ENCODE peak calls at places on chromosome 2, in six cellular contexts. Z is gastrocnemius medialis, A is NT2/D1, K is ovary, X is T-helper 17 cell, O is AG04450. G is an unnamed sample.

GRCh38 chr2:161981679-161982300 is 92.2 kb downstream of the DPP4 start:
- DNase-seq in A (no peak), O (no peak), X (no peak), Z (no peak), K (no peak), G (no peak)

GRCh38 chr2:11068079-11068741 is 87.1 kb upstream of the SLC66A3 start:
- DNase-seq in O (no peak), K (no peak), X (no peak), Z (no peak), A (no peak), G (no peak)

GRCh38 chr2:238706673-238707072 is 141.2 kb upstream of the TWIST2 start:
- DNase-seq in A (no peak), X (no peak), K (no peak), Z (no peak), O (no peak), G (no peak)

GRCh38 chr2:163343316-163343715 is 392.5 kb downstream of the FIGN start:
- DNase-seq in X (no peak), Z (no peak), A (no peak), K (no peak), O (no peak), G (no peak)

GRCh38 chr2:174332607-174333001 is 2.1 kb upstream of the SP9 start:
- DNase-seq in A (no peak), X (no peak), O (no peak), Z (no peak), K (no peak), G (no peak)

GRCh38 chr2:109290887-109291675 is 162.1 kb downstream of the SH3RF3 start:
- DNase-seq in Z (peak; percentile 56), O (peak; percentile 24), X (no peak), A (no peak), K (peak; percentile 60), G (no peak)

GRCh38 chr2:106137944-106138903 is 55.9 kb downstream of the UXS1 start:
- DNase-seq in O (no peak), A (no peak), X (peak; percentile 20), K (no peak), Z (no peak), G (peak; percentile 32)

GRCh38 chr2:152594022-152594712 is 123.1 kb downstream of the PRPF40A start:
- DNase-seq in A (no peak), Z (peak; percentile 84), O (no peak), K (no peak), X (no peak), G (no peak)

GRCh38 chr2:157559061-157559460 is 69.6 kb downstream of the ACVR1C start:
- DNase-seq in A (no peak), X (no peak), K (no peak), Z (no peak), O (no peak), G (no peak)

GRCh38 chr2:150145312-150145711 is 342.2 kb downstream of the RND3 start:
- DNase-seq in X (no peak), Z (no peak), K (no peak), O (no peak), A (no peak), G (no peak)
- H3K9me3 ChIP-seq in X (no peaks in the 10 kb centered on the region), Z (no peaks in the 10 kb centered on the region), K (no peaks in the 10 kb centered on the region), O (peaks cover 8% of the 10 kb centered on the region), A (peaks cover 22% of the 10 kb centered on the region), G (peaks cover 11% of the 10 kb centered on the region)

GRCh38 chr2:21996339-21996738 is 872.6 kb downstream of the TDRD15 start:
- DNase-seq in Z (no peak), K (no peak), X (no peak), A (no peak), O (no peak), G (no peak)
- H3K9me3 ChIP-seq in Z (peaks cover 9% of the 10 kb centered on the region), K (peaks cover 10% of the 10 kb centered on the region), X (peaks cover 6% of the 10 kb centered on the region), A (peaks cover 5% of the 10 kb centered on the region), O (peaks cover 3% of the 10 kb centered on the region), G (peaks cover 6% of the 10 kb centered on the region)

GRCh38 chr2:181036848-181037603 is 56.6 kb downstream of the UBE2E3 start:
- DNase-seq in A (no peak), X (no peak), K (no peak), O (peak; percentile 20), Z (no peak), G (no peak)

GRCh38 chr2:181037922-181038321 is 57.5 kb downstream of the UBE2E3 start:
- DNase-seq in A (no peak), K (no peak), X (no peak), O (peak; percentile 21), Z (no peak), G (no peak)

GRCh38 chr2:181038796-181039195 is 58.4 kb downstream of the UBE2E3 start:
- DNase-seq in A (no peak), Z (no peak), O (peak; percentile 4), K (no peak), X (no peak), G (no peak)

GRCh38 chr2:181046833-181047232 is 66.4 kb downstream of the UBE2E3 start:
- DNase-seq in Z (no peak), X (no peak), K (no peak), O (no peak), A (no peak), G (no peak)

DNA sequence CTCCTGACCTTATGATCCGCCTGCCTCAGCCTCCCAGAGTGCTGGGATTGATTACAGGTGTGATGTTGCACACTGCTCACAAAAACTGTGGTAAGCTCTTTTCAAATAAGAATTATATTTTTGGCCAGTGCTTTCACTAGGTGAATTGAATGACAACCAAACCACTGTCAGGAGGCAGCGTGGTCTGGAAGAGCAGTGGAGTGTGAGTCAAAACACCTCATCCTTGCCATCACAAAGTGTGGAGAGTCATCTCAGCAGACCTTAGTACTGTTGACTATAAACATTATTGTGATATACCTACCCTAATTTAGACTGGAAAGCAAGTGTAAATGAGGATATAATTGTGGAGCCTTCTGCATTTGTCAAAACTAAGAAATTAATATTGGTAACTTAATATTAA is 61.3 kb downstream of the UBE2E3 start:
- DNase-seq in Z (no peak), A (no peak), K (no peak), O (no peak), X (no peak), G (no peak)
- H3K9me3 ChIP-seq in Z (no peaks in the 10 kb centered on the region), A (no peaks in the 10 kb centered on the region), K (no peaks in the 10 kb centered on the region), O (no peaks in the 10 kb centered on the region), X (no peaks in the 10 kb centered on the region), G (no peaks in the 10 kb centered on the region)

GRCh38 chr2:145421841-145422240 is 901.9 kb upstream of the ZEB2 start:
- DNase-seq in Z (no peak), X (no peak), A (no peak), K (no peak), O (no peak), G (no peak)
- H3K9me3 ChIP-seq in Z (no peaks in the 10 kb centered on the region), X (no peaks in the 10 kb centered on the region), A (peaks cover 19% of the 10 kb centered on the region), K (peaks cover 4% of the 10 kb centered on the region), O (no peaks in the 10 kb centered on the region), G (no peaks in the 10 kb centered on the region)

DNA sequence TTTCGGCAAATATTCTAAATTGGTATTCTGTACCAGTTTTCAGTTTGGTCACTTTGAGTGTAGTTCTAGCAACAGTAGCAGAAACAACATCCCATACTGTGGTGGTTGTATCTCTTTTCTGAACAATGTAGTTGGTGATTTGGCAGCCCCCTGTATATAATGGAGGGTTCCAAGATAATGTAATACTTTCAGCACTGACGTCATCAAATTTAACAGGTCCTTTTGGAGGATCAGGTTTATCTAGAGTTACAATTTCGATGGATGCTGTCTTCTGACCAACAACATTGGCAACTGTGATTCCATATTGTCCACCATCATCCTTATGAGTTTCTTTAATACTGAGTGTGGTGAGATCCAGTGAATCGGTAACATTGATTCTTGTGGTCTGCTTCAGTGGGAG is 88.0 kb downstream of the PLEKHA3 start:
- DNase-seq in Z (no peak), A (no peak), X (no peak), O (no peak), K (no peak), G (no peak)
- H3K9me3 ChIP-seq in Z (no peaks in the 10 kb centered on the region), A (no peaks in the 10 kb centered on the region), X (no peaks in the 10 kb centered on the region), O (no peaks in the 10 kb centered on the region), K (no peaks in the 10 kb centered on the region), G (no peaks in the 10 kb centered on the region)

GRCh38 chr2:218711550-218711929 is 905 bp downstream of the TTLL4 start:
- DNase-seq in Z (no peak), A (no peak), X (no peak), K (no peak), O (no peak), G (no peak)
- H3K9me3 ChIP-seq in Z (no peaks in the 10 kb centered on the region), A (no peaks in the 10 kb centered on the region), X (no peaks in the 10 kb centered on the region), K (no peaks in the 10 kb centered on the region), O (peaks cover 2% of the 10 kb centered on the region), G (no peaks in the 10 kb centered on the region)

GRCh38 chr2:80858955-80859354 is 554.4 kb upstream of the LRRTM1 start:
- DNase-seq in K (no peak), O (no peak), A (no peak), Z (no peak), X (no peak), G (no peak)
- H3K9me3 ChIP-seq in K (no peaks in the 10 kb centered on the region), O (peaks cover 9% of the 10 kb centered on the region), A (no peaks in the 10 kb centered on the region), Z (no peaks in the 10 kb centered on the region), X (no peaks in the 10 kb centered on the region), G (no peaks in the 10 kb centered on the region)